ENCODE peak calls at places on chromosomes 13 and 19, in nine cellular contexts. W is NCI-H510A treated with DMSO at 0.1 percent for 48 hours; Z is thoracic aorta; K is neural crest cell; P is AG20443; O is lower lobe of right lung; F is heart right ventricle; Y is stimulated activated CD4-positive, alpha-beta T cell treated with anti-CD3 and anti-CD28 coated beads, Interleukin-15, amount 100 ng/mL, for 1 hour; L is anterior cingulate cortex. J is an unnamed sample.

GRCh38 chr19:5131031-5131865 is 162.3 kb downstream of the KDM4B start:
- DNase-seq in W (peak; percentile 39), K (no peak), Z (no peak), L (no peak), O (no peak), P (no peak), F (no peak), Y (no peak), J (no peak)

GRCh38 chr13:87669379-87669978 is 1.7 kb upstream of the SLITRK5 start:
- DNase-seq in P (no peak), L (no peak), F (no peak), W (peak; percentile 70), Z (no peak), Y (no peak), O (no peak), K (no peak), J (no peak)

GRCh38 chr13:21466527-21466926 is 7.4 kb upstream of the ZDHHC20 start:
- DNase-seq in Y (no peak), K (no peak), F (no peak), W (no peak), L (no peak), P (no peak), Z (no peak), O (no peak), J (no peak)

GRCh38 chr19:20787766-20788165 is 11.7 kb downstream of the ZNF66 start:
- DNase-seq in K (no peak), F (no peak), W (no peak), Y (no peak), P (no peak), L (no peak), Z (no peak), O (no peak), J (no peak)

GRCh38 chr19:33638167-33639033 is 16.6 kb downstream of the CHST8 start:
- DNase-seq in F (no peak), K (no peak), W (no peak), P (no peak), Y (no peak), Z (no peak), L (no peak), O (peak; percentile 19), J (no peak)

GRCh38 chr13:101488734-101489133 is 36.3 kb downstream of the ITGBL1 start:
- DNase-seq in L (no peak), F (no peak), Z (no peak), P (no peak), K (no peak), O (no peak), W (no peak), Y (no peak), J (no peak)

GRCh38 chr19:14474827-14475226 is 327 bp downstream of the PTGER1 start:
- DNase-seq in K (no peak), P (no peak), Y (no peak), L (no peak), W (no peak), Z (no peak), F (no peak), O (no peak), J (no peak)

GRCh38 chr19:1206733-1207301 is 1.2 kb downstream of the STK11 start:
- DNase-seq in Y (no peak), K (no peak), P (no peak), O (no peak), W (no peak), Z (no peak), F (no peak), L (no peak), J (no peak)

GRCh38 chr19:772730-773436 is 22.0 kb downstream of the MISP start:
- DNase-seq in K (no peak), Z (no peak), F (no peak), P (peak; percentile 7), W (no peak), L (no peak), O (no peak), Y (no peak), J (no peak)

GRCh38 chr13:110119943-110120905 is 186.7 kb downstream of the COL4A1 start:
- DNase-seq in O (no peak), P (no peak), L (no peak), Y (no peak), W (no peak), K (no peak), Z (no peak), F (no peak), J (no peak)

GRCh38 chr13:60282708-60283107 is 114.3 kb upstream of the TDRD3 start:
- DNase-seq in O (no peak), P (no peak), F (no peak), K (no peak), W (peak; percentile 15), Y (no peak), L (no peak), Z (no peak), J (no peak)

GRCh38 chr13:40269086-40269485 is 397.4 kb downstream of the FOXO1 start:
- DNase-seq in L (no peak), P (no peak), F (no peak), O (no peak), K (no peak), Y (no peak), Z (no peak), W (no peak), J (no peak)

GRCh38 chr19:6536138-6536671 is 5.4 kb downstream of the TNFSF9 start:
- DNase-seq in Y (peak; percentile 37), O (peak; percentile 61), P (no peak), Z (no peak), K (no peak), F (no peak), W (no peak), L (peak; percentile 3), J (no peak)

GRCh38 chr19:35162471-35163326 is 8.2 kb downstream of the FXYD5 start:
- DNase-seq in L (no peak), Z (no peak), K (no peak), F (no peak), W (no peak), O (no peak), P (no peak), Y (no peak), J (no peak)

GRCh38 chr13:46386996-46387851 is at the start of gene RUBCNL:
- DNase-seq in K (peak; percentile 53), Y (no peak), O (peak; percentile 67), W (no peak), F (peak; percentile 31), L (peak; percentile 25), P (peak; percentile 45), Z (no peak), J (peak; percentile 88)

GRCh38 chr13:83423361-83423760 is 458.9 kb downstream of the SLITRK1 start:
- DNase-seq in P (no peak), O (no peak), F (no peak), Z (no peak), Y (no peak), W (no peak), K (no peak), L (no peak), J (no peak)

GRCh38 chr19:7618366-7618765 is 11.0 kb downstream of the XAB2 start:
- DNase-seq in K (no peak), W (no peak), O (no peak), F (no peak), Y (no peak), Z (no peak), L (no peak), P (no peak), J (peak; percentile 51)

GRCh38 chr13:20633802-20634201 is 66.8 kb downstream of the IFT88 start:
- DNase-seq in Y (no peak), O (no peak), Z (no peak), P (no peak), W (no peak), L (no peak), F (no peak), K (no peak), J (no peak)

J was measured in left lung.